ENCODE peak calls at places on chromosomes 7 and 10, in ten cellular contexts. Q is memory B cell; P is upper lobe of right lung; U is K562; W is right lobe of liver; Y is left lung; S is stimulated activated memory B cell treated with anti-CD40 and anti-IgM and Interleukin-4, amounts not matched to agents 10 μg/mL and 1 μg/mL and 100 μg/mL, for 72 hours; J is HCT116; E is right cardiac atrium; V is activated naive CD4-positive, alpha-beta T cell treated with anti-CD3 and anti-CD28 coated beads, Interleukin-2, amount 50 U/mL, for 72 hours. X is an unnamed sample.

GRCh38 chr7:2859952-2860351 is 15.8 kb upstream of the GNA12 start:
- ATAC-seq in Q (no peak), P (no peak), U (no peak), W (no peak), Y (no peak), S (no peak), J (no peak), E (no peak), V (no peak), X (no peak)

GRCh38 chr10:129259128-129259527 is 207.9 kb upstream of the MGMT start:
- ATAC-seq in Q (no peak), P (no peak), U (no peak), W (no peak), Y (no peak), S (no peak), J (no peak), E (peak), V (no peak), X (peak)

GRCh38 chr10:14560794-14561765 is 213.6 kb downstream of the FAM107B start:
- ATAC-seq in Q (peak), P (no peak), U (no peak), W (peak), Y (no peak), S (no peak), J (no peak), E (no peak), V (peak), X (no peak)

GRCh38 chr7:12370249-12370648 is 33.4 kb downstream of the VWDE start:
- ATAC-seq in Q (no peak), P (no peak), U (no peak), W (no peak), Y (no peak), S (no peak), J (no peak), E (no peak), V (no peak), X (no peak)

GRCh38 chr7:92598310-92598981 is 8.3 kb upstream of the FAM133B start:
- ATAC-seq in Q (no peak), P (no peak), U (no peak), W (peak), Y (no peak), S (peak), J (no peak), E (no peak), V (peak), X (no peak)

GRCh38 chr7:48528689-48529088 is 357.4 kb downstream of the ABCA13 start:
- ATAC-seq in Q (no peak), P (peak), U (no peak), W (no peak), Y (no peak), S (peak), J (no peak), E (no peak), V (no peak), X (no peak)

GRCh38 chr7:889391-889790 is 13.0 kb downstream of the GET4 start:
- ATAC-seq in Q (no peak), P (no peak), U (no peak), W (no peak), Y (no peak), S (no peak), J (no peak), E (no peak), V (no peak), X (no peak)

GRCh38 chr10:29177266-29177832 is 111.5 kb upstream of the LYZL1 start:
- ATAC-seq in Q (no peak), P (no peak), U (no peak), W (peak), Y (no peak), S (no peak), J (no peak), E (no peak), V (no peak), X (no peak)

GRCh38 chr7:142359694-142360279 is 101.9 kb upstream of the PRSS58 start:
- ATAC-seq in Q (no peak), P (no peak), U (no peak), W (no peak), Y (no peak), S (no peak), J (no peak), E (peak), V (no peak), X (no peak)

GRCh38 chr7:105413887-105414437 is 25.2 kb upstream of the SRPK2 start:
- ATAC-seq in Q (no peak), P (no peak), U (peak), W (no peak), Y (no peak), S (no peak), J (no peak), E (no peak), V (no peak), X (no peak)

GRCh38 chr10:131907679-131908078 is 6.9 kb downstream of the PPP2R2D start:
- ATAC-seq in Q (no peak), P (no peak), U (no peak), W (no peak), Y (no peak), S (no peak), J (no peak), E (no peak), V (peak), X (no peak)

GRCh38 chr7:45342236-45342635 is 184.6 kb downstream of the RAMP3 start:
- ATAC-seq in Q (no peak), P (no peak), U (no peak), W (peak), Y (no peak), S (no peak), J (no peak), E (no peak), V (no peak), X (no peak)

GRCh38 chr7:8044761-8045430 is 76.3 kb downstream of the GLCCI1 start:
- ATAC-seq in Q (no peak), P (peak), U (no peak), W (no peak), Y (no peak), S (no peak), J (no peak), E (no peak), V (peak), X (no peak)

GRCh38 chr10:102994551-102995295 is 76.6 kb downstream of the CNNM2 start:
- ATAC-seq in Q (peak), P (no peak), U (no peak), W (no peak), Y (no peak), S (no peak), J (peak), E (no peak), V (peak), X (no peak)

GRCh38 chr10:62637249-62638061 is 167.1 kb upstream of the ADO start:
- ATAC-seq in Q (peak), P (peak), U (no peak), W (peak), Y (peak), S (peak), J (no peak), E (peak), V (peak), X (peak)

GRCh38 chr7:55033241-55033846 is 14.5 kb downstream of the EGFR start:
- ATAC-seq in Q (no peak), P (peak), U (no peak), W (peak), Y (no peak), S (peak), J (no peak), E (peak), V (no peak), X (no peak)